ENCODE peak calls at places on chromosomes 3 and 15, in five cellular contexts. Z is fibroblast of lung, J is NCI-H748 treated with DMSO at 0.1 percent for 48 hours, D is progenitor cell of endocrine pancreas, V is LoVo. L is an unnamed sample.

GRCh38 chr3:125684199-125684598 is 88.9 kb upstream of the OSBPL11 start:
- DNase-seq in Z (peak; percentile 81), J (no peak), D (no peak), V (no peak), L (no peak)

GRCh38 chr3:156668073-156668763 is 6.2 kb upstream of the TIPARP start:
- DNase-seq in Z (peak; percentile 62), J (no peak), D (no peak), V (no peak), L (no peak)

GRCh38 chr3:58464875-58465274 is 27.0 kb upstream of the KCTD6 start:
- DNase-seq in Z (no peak), J (no peak), D (no peak), V (no peak), L (no peak)

GRCh38 chr3:158768361-158768787 is 33.5 kb upstream of the MFSD1 start:
- DNase-seq in Z (peak; percentile 78), J (no peak), D (no peak), V (peak; percentile 34), L (no peak)

GRCh38 chr3:56862352-56863062 is 60.8 kb upstream of the ARHGEF3 start:
- DNase-seq in Z (peak; percentile 74), J (no peak), D (no peak), V (no peak), L (no peak)

GRCh38 chr3:79953591-79954105 is 185.8 kb upstream of the ROBO1 start:
- DNase-seq in Z (no peak), J (peak; percentile 53), D (no peak), V (no peak), L (no peak)

GRCh38 chr15:62165029-62165792 is at the start of gene C2CD4B:
- DNase-seq in Z (no peak), J (peak; percentile 43), D (peak; percentile 41), V (no peak), L (no peak)

GRCh38 chr3:29170894-29171582 is 109.8 kb upstream of the RBMS3 start:
- DNase-seq in Z (no peak), J (no peak), D (no peak), V (peak; percentile 19), L (no peak)

GRCh38 chr3:178778579-178778978 is 242.3 kb downstream of the KCNMB2 start:
- DNase-seq in Z (no peak), J (peak; percentile 49), D (no peak), V (no peak), L (no peak)

GRCh38 chr3:32725721-32726120 is 40.7 kb downstream of the CNOT10 start:
- DNase-seq in Z (no peak), J (no peak), D (no peak), V (no peak), L (no peak)

GRCh38 chr3:42094128-42094527 is 3.0 kb downstream of the TRAK1 start:
- DNase-seq in Z (no peak), J (no peak), D (no peak), V (no peak), L (no peak)

GRCh38 chr3:102034639-102035038 is 185.3 kb downstream of the NFKBIZ start:
- DNase-seq in Z (no peak), J (no peak), D (no peak), V (no peak), L (no peak)

GRCh38 chr3:192824313-192824712 is 93.3 kb downstream of the MB21D2 start:
- DNase-seq in Z (no peak), J (no peak), D (no peak), V (no peak), L (no peak)

GRCh38 chr3:158103131-158103955 is 2.9 kb downstream of the SHOX2 start:
- DNase-seq in Z (no peak), J (no peak), D (peak; percentile 23), V (no peak), L (no peak)

GRCh38 chr3:13325092-13325491 is 95.0 kb downstream of the NUP210 start:
- DNase-seq in Z (no peak), J (peak; percentile 6), D (no peak), V (no peak), L (no peak)

GRCh38 chr15:99335508-99335907 is 84.2 kb downstream of the LRRC28 start:
- DNase-seq in Z (peak; percentile 12), J (no peak), D (no peak), V (no peak), L (no peak)

GRCh38 chr3:31968927-31969418 is 12.1 kb downstream of the OSBPL10 start:
- DNase-seq in Z (peak; percentile 94), J (no peak), D (no peak), V (peak; percentile 79), L (no peak)

GRCh38 chr3:112582242-112582874 is 20.5 kb downstream of the SLC35A5 start:
- DNase-seq in Z (peak; percentile 88), J (peak; percentile 10), D (no peak), V (peak; percentile 34), L (peak; percentile 21)

GRCh38 chr15:92992712-92993111 is 92.6 kb downstream of the CHD2 start:
- DNase-seq in Z (no peak), J (no peak), D (no peak), V (no peak), L (no peak)

GRCh38 chr3:132730891-132731580 is 8.8 kb upstream of the NPHP3 start:
- DNase-seq in Z (peak; percentile 76), J (peak; percentile 35), D (no peak), V (peak; percentile 39), L (no peak)

GRCh38 chr3:184177331-184177731 is 2.7 kb downstream of the AP2M1 start:
- DNase-seq in Z (peak; percentile 57), J (no peak), D (no peak), V (no peak), L (no peak)

GRCh38 chr3:60309539-60310268 is 941.5 kb downstream of the FHIT start:
- DNase-seq in Z (no peak), J (no peak), D (no peak), V (no peak), L (no peak)

GRCh38 chr15:65833501-65834220 is 35.6 kb upstream of the RAB11A start:
- DNase-seq in Z (no peak), J (peak; percentile 38), D (no peak), V (no peak), L (no peak)

GRCh38 chr15:100341662-100342560 is at the start of gene ADAMTS17:
- DNase-seq in Z (peak; percentile 84), J (peak; percentile 73), D (peak; percentile 89), V (peak; percentile 81), L (peak; percentile 86)

GRCh38 chr15:72991026-72991425 is 61.2 kb upstream of the NEO1 start:
- DNase-seq in Z (no peak), J (no peak), D (no peak), V (no peak), L (no peak)

GRCh38 chr15:40944510-40945296 is 8.6 kb upstream of the CHAC1 start:
- DNase-seq in Z (no peak), J (peak; percentile 30), D (no peak), V (no peak), L (no peak)